ENCODE peak calls at places on chromosomes 12 and 14, in eight cellular contexts. A is stimulated activated CD8-positive, alpha-beta memory T cell treated with anti-CD3 and anti-CD28 coated beads, Interleukin-2, amount 100 ng/mL, for 1 hour; K is esophagus squamous epithelium; P is CD14-positive monocyte; U is Panc1; W is heart left ventricle; D is H54; Y is H7. E is an unnamed sample.

GRCh38 chr12:50221228-50222008 is 54.2 kb upstream of the CERS5 start:
- DNase-seq in A (no peak), K (no peak), P (no peak), U (no peak), W (no peak), D (no peak), Y (peak), E (peak)

GRCh38 chr14:41062826-41063225 is 543.9 kb upstream of the LRFN5 start:
- DNase-seq in A (no peak), K (no peak), P (no peak), U (no peak), W (no peak), D (peak), Y (no peak), E (no peak)

GRCh38 chr14:24398943-24399801 is at the start of gene NYNRIN:
- DNase-seq in A (no peak), K (no peak), P (no peak), U (no peak), W (peak), D (no peak), Y (peak), E (no peak)

GRCh38 chr14:42192659-42193425 is 586.2 kb downstream of the LRFN5 start:
- DNase-seq in A (no peak), K (no peak), P (no peak), U (peak), W (no peak), D (peak), Y (no peak), E (peak)

GRCh38 chr14:21455592-21455911 is 371 bp downstream of the CHD8 start:
- DNase-seq in A (no peak), K (no peak), P (no peak), U (no peak), W (no peak), D (no peak), Y (no peak), E (no peak)

GRCh38 chr14:101980700-101981099 is 16.3 kb downstream of the DYNC1H1 start:
- DNase-seq in A (no peak), K (no peak), P (peak), U (peak), W (peak), D (peak), Y (no peak), E (peak)

GRCh38 chr14:25050494-25051170 is 685 bp upstream of the STXBP6 start:
- DNase-seq in A (no peak), K (no peak), P (no peak), U (no peak), W (no peak), D (no peak), Y (peak), E (peak)

GRCh38 chr12:88298761-88299242 is 156.7 kb downstream of the TMTC3 start:
- DNase-seq in A (no peak), K (no peak), P (no peak), U (no peak), W (no peak), D (no peak), Y (no peak), E (peak)

GRCh38 chr14:23512156-23512555 is 39.4 kb downstream of the ZFHX2 start:
- DNase-seq in A (no peak), K (no peak), P (no peak), U (no peak), W (no peak), D (no peak), Y (no peak), E (no peak)

GRCh38 chr12:3101309-3102022 is 24.3 kb downstream of the TSPAN9 start:
- DNase-seq in A (no peak), K (no peak), P (no peak), U (no peak), W (peak), D (peak), Y (no peak), E (no peak)

GRCh38 chr12:98002887-98003493 is 512.4 kb upstream of the TMPO start:
- DNase-seq in A (no peak), K (no peak), P (no peak), U (no peak), W (no peak), D (peak), Y (peak), E (peak)

GRCh38 chr12:95205685-95206084 is 11.6 kb downstream of the FGD6 start:
- DNase-seq in A (no peak), K (no peak), P (no peak), U (no peak), W (no peak), D (peak), Y (no peak), E (peak)

GRCh38 chr14:25090716-25091454 is 40.9 kb upstream of the STXBP6 start:
- DNase-seq in A (no peak), K (no peak), P (no peak), U (no peak), W (no peak), D (peak), Y (no peak), E (peak)

GRCh38 chr12:70383484-70383883 is 17.4 kb downstream of the KCNMB4 start:
- DNase-seq in A (no peak), K (no peak), P (no peak), U (no peak), W (no peak), D (no peak), Y (no peak), E (no peak)

GRCh38 chr14:30443368-30444007 is 115.5 kb upstream of the G2E3 start:
- DNase-seq in A (no peak), K (no peak), P (no peak), U (peak), W (no peak), D (no peak), Y (peak), E (peak)

GRCh38 chr12:132787877-132788276 is 26.2 kb upstream of the ANKLE2 start:
- DNase-seq in A (no peak), K (no peak), P (no peak), U (no peak), W (no peak), D (no peak), Y (no peak), E (no peak)

GRCh38 chr14:54606178-54606577 is 39.2 kb downstream of the SAMD4A start:
- DNase-seq in A (no peak), K (no peak), P (no peak), U (no peak), W (peak), D (peak), Y (peak), E (peak)

GRCh38 chr12:107586256-107586970 is 99.2 kb upstream of the PWP1 start:
- DNase-seq in A (no peak), K (no peak), P (no peak), U (no peak), W (no peak), D (no peak), Y (no peak), E (no peak)

GRCh38 chr14:22456986-22457594 is 131.9 kb downstream of the DAD1 start:
- DNase-seq in A (no peak), K (no peak), P (no peak), U (no peak), W (no peak), D (no peak), Y (no peak), E (no peak)

GRCh38 chr14:68297011-68297410 is 477.4 kb downstream of the RAD51B start:
- DNase-seq in A (no peak), K (no peak), P (no peak), U (no peak), W (no peak), D (no peak), Y (no peak), E (no peak)

GRCh38 chr14:89391123-89391522 is 25.9 kb downstream of the FOXN3 start:
- DNase-seq in A (no peak), K (no peak), P (no peak), U (no peak), W (no peak), D (no peak), Y (no peak), E (no peak)

GRCh38 chr12:108890208-108890607 is 10.3 kb downstream of the DAO start:
- DNase-seq in A (no peak), K (no peak), P (no peak), U (no peak), W (no peak), D (peak), Y (peak), E (no peak)

GRCh38 chr14:68695326-68695768 is 97.5 kb downstream of the ZFP36L1 start:
- DNase-seq in A (peak), K (no peak), P (peak), U (peak), W (peak), D (peak), Y (no peak), E (peak)

GRCh38 chr12:76450690-76451089 is 102.5 kb upstream of the BBS10 start:
- DNase-seq in A (no peak), K (no peak), P (peak), U (no peak), W (no peak), D (peak), Y (no peak), E (peak)

GRCh38 chr14:94011795-94012194 is 14.3 kb upstream of the OTUB2 start:
- DNase-seq in A (no peak), K (no peak), P (no peak), U (no peak), W (no peak), D (no peak), Y (no peak), E (peak)

GRCh38 chr12:13950502-13950901 is 30.9 kb downstream of the GRIN2B start:
- DNase-seq in A (no peak), K (no peak), P (no peak), U (no peak), W (no peak), D (no peak), Y (no peak), E (no peak)

GRCh38 chr12:63787306-63787705 is 7.6 kb downstream of the RXYLT1 start:
- DNase-seq in A (no peak), K (no peak), P (no peak), U (no peak), W (no peak), D (no peak), Y (no peak), E (peak)

GRCh38 chr12:6613015-6613775 is 6.0 kb upstream of the CHD4 start:
- DNase-seq in A (no peak), K (no peak), P (no peak), U (no peak), W (peak), D (peak), Y (peak), E (peak)

GRCh38 chr12:60266381-60266852 is 670.6 kb downstream of the SLC16A7 start:
- DNase-seq in A (no peak), K (no peak), P (no peak), U (peak), W (no peak), D (peak), Y (no peak), E (peak)

GRCh38 chr14:52351561-52352491 is 37.7 kb downstream of the PTGER2 start:
- DNase-seq in A (no peak), K (no peak), P (no peak), U (no peak), W (no peak), D (no peak), Y (no peak), E (no peak)

GRCh38 chr12:118371354-118372282 is 1.1 kb downstream of the TAOK3 start:
- DNase-seq in A (no peak), K (no peak), P (peak), U (no peak), W (no peak), D (no peak), Y (peak), E (no peak)

GRCh38 chr12:9364224-9365176 is 156.3 kb upstream of the PZP start:
- DNase-seq in A (no peak), K (no peak), P (no peak), U (no peak), W (no peak), D (peak), Y (peak), E (peak)

GRCh38 chr12:85076688-85077430 is 40.7 kb downstream of the LRRIQ1 start:
- DNase-seq in A (no peak), K (no peak), P (no peak), U (peak), W (no peak), D (peak), Y (peak), E (peak)

GRCh38 chr12:15474766-15475165 is 152.5 kb downstream of the PTPRO start:
- DNase-seq in A (no peak), K (no peak), P (no peak), U (no peak), W (no peak), D (no peak), Y (no peak), E (no peak)

GRCh38 chr14:68306265-68306933 is 486.5 kb downstream of the ZFP36L1 start:
- DNase-seq in A (no peak), K (no peak), P (no peak), U (no peak), W (no peak), D (no peak), Y (no peak), E (no peak)

GRCh38 chr12:49564241-49565118 is 3.5 kb downstream of the MCRS1 start:
- DNase-seq in A (no peak), K (no peak), P (no peak), U (no peak), W (no peak), D (no peak), Y (no peak), E (no peak)

GRCh38 chr14:103881927-103882281 is 34.5 kb upstream of the PPP1R13B start:
- DNase-seq in A (no peak), K (no peak), P (no peak), U (no peak), W (no peak), D (no peak), Y (peak), E (no peak)

GRCh38 chr12:76226956-76227355 is 121.3 kb downstream of the BBS10 start:
- DNase-seq in A (no peak), K (no peak), P (no peak), U (no peak), W (no peak), D (no peak), Y (no peak), E (peak)